ENCODE peak calls at places on chromosomes 13 and 19, in four cellular contexts. L, O, W and Q are unnamed samples.

GRCh38 chr13:105961438-105961837 is 574.0 kb downstream of the EFNB2 start:
- DNase-seq in L (no peak), W (no peak), O (no peak), Q (no peak)

GRCh38 chr13:106530209-106530906 is 5.1 kb downstream of the EFNB2 start:
- DNase-seq in W (peak; percentile 92), O (peak; percentile 43), L (no peak), Q (peak; percentile 78)

GRCh38 chr13:102586615-102587014 is 10.2 kb upstream of the TPP2 start:
- DNase-seq in W (no peak), L (no peak), O (no peak), Q (no peak)

GRCh38 chr13:57631607-57632275 is at the start of gene PCDH17:
- DNase-seq in O (peak; percentile 7), L (peak; percentile 58), W (no peak), Q (peak; percentile 80)

GRCh38 chr13:37615271-37615670 is 16.7 kb upstream of the POSTN start:
- DNase-seq in L (no peak), W (no peak), O (no peak), Q (no peak)

GRCh38 chr13:32391101-32391620 is 36.8 kb downstream of the N4BP2L1 start:
- DNase-seq in O (no peak), L (no peak), W (no peak), Q (peak; percentile 47)

GRCh38 chr13:44003481-44003880 is 123.8 kb downstream of the LACC1 start:
- DNase-seq in W (no peak), L (no peak), O (no peak), Q (no peak)

GRCh38 chr13:40970803-40971202 is 48.3 kb downstream of the ELF1 start:
- DNase-seq in O (no peak), W (no peak), L (no peak), Q (no peak)

GRCh38 chr13:41017153-41017552 is 2.0 kb downstream of the ELF1 start:
- DNase-seq in W (no peak), L (no peak), O (peak; percentile 43), Q (no peak)

GRCh38 chr19:40512473-40513344 is 45.9 kb downstream of the SPTBN4 start:
- DNase-seq in L (no peak), O (no peak), W (no peak), Q (no peak)

GRCh38 chr13:41490616-41491015 is 33.3 kb downstream of the RGCC start:
- DNase-seq in W (no peak), O (no peak), L (no peak), Q (no peak)

GRCh38 chr13:21074601-21075302 is 13.4 kb upstream of the LATS2 start:
- DNase-seq in W (no peak), O (no peak), L (no peak), Q (no peak)

GRCh38 chr19:47022541-47023447 is 3.2 kb downstream of the NPAS1 start:
- DNase-seq in W (peak; percentile 23), O (no peak), L (no peak), Q (no peak)

GRCh38 chr13:46097015-46097414 is 7.8 kb downstream of the CPB2 start:
- DNase-seq in O (no peak), W (no peak), L (no peak), Q (no peak)

GRCh38 chr19:52640916-52641315 is 2.8 kb upstream of the ZNF83 start:
- DNase-seq in O (no peak), L (no peak), W (no peak), Q (no peak)

GRCh38 chr19:8161135-8161646 is 11.8 kb upstream of the FBN3 start:
- DNase-seq in L (no peak), O (no peak), W (peak; percentile 92), Q (peak; percentile 74)

GRCh38 chr19:8041553-8041952 is 11.0 kb upstream of the CCL25 start:
- DNase-seq in O (no peak), L (peak; percentile 64), W (no peak), Q (no peak)

GRCh38 chr13:53098455-53098854 is 69.8 kb downstream of the OLFM4 start:
- DNase-seq in W (no peak), L (no peak), O (no peak), Q (no peak)

GRCh38 chr13:50127017-50127725 is 111.9 kb downstream of the KCNRG start:
- DNase-seq in O (peak; percentile 65), L (peak; percentile 85), W (no peak), Q (no peak)

GRCh38 chr13:32737679-32738078 is 151.4 kb downstream of the PDS5B start:
- DNase-seq in L (no peak), O (no peak), W (no peak), Q (no peak)

GRCh38 chr13:28347456-28348371 is 147.2 kb downstream of the FLT1 start:
- DNase-seq in W (no peak), O (no peak), L (no peak), Q (no peak)

GRCh38 chr13:93234459-93234858 is 7.9 kb downstream of the GPC6 start:
- DNase-seq in L (no peak), W (no peak), O (no peak), Q (no peak)

GRCh38 chr13:27079421-27079958 is 92.1 kb downstream of the USP12 start:
- DNase-seq in W (no peak), L (no peak), O (no peak), Q (no peak)

GRCh38 chr13:75341025-75341424 is 140.9 kb downstream of the TBC1D4 start:
- DNase-seq in W (no peak), L (no peak), O (no peak), Q (no peak)

GRCh38 chr19:18660051-18660910 is 23.2 kb upstream of the CRTC1 start:
- DNase-seq in W (no peak), O (peak; percentile 28), L (peak; percentile 77), Q (no peak)

DNA sequence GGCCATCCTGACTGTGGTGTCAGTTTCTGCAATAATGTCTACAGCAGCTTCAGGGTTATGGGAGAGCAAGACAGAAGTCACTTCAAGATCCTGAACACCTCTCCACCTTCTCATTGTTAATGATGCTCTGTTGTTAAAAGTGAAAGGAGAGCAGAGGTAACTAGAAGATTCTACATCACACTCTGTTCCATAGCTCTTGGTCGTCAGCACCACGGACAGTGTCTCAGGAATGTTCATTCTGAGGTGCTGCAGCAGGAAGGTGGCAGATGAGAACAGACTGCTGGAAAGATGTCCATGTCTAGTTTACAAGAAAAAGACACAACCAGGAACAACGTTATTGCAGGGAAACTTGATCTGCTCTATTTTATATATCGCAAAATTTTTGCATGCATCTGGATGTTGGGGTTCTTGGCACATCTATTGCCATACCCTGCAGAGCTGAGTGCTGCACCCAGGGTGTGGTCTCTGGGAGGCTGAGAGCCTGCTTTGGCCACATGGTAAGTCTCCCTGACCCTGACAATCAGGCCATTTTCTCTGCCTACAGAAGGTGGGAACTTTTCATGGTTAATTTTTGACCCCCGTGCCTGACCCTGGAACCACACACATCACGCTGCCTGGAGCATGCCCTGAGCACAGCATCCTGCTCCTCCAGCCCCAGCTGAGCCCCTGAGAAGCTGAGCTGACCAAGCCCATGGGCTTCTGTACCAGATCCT is 12.7 kb downstream of the CEACAM21 start:
- DNase-seq in L (no peak), O (no peak), W (no peak), Q (no peak)
- H3K4me1 ChIP-seq in L (no peaks in the 10 kb centered on the region), O (no peaks in the 10 kb centered on the region), W (no peaks in the 10 kb centered on the region), Q (no peaks in the 10 kb centered on the region)

GRCh38 chr13:110238795-110239194 is 68.2 kb downstream of the COL4A1 start:
- DNase-seq in O (no peak), W (no peak), L (no peak), Q (no peak)

GRCh38 chr13:110236431-110236830 is 70.5 kb downstream of the COL4A1 start:
- DNase-seq in W (no peak), O (no peak), L (no peak), Q (no peak)

GRCh38 chr13:110236831-110237261 is 70.1 kb downstream of the COL4A1 start:
- DNase-seq in L (no peak), W (no peak), O (no peak), Q (no peak)

GRCh38 chr13:110239280-110240120 is 67.5 kb downstream of the COL4A1 start:
- DNase-seq in W (no peak), L (no peak), O (no peak), Q (no peak)

GRCh38 chr13:110237895-110238294 is 69.1 kb downstream of the COL4A1 start:
- DNase-seq in O (no peak), W (no peak), L (no peak), Q (no peak)
- H3K27me3 ChIP-seq in O (no peaks in the 10 kb centered on the region), W (no peaks in the 10 kb centered on the region), L (no peaks in the 10 kb centered on the region), Q (peaks cover 4% of the 10 kb centered on the region)

GRCh38 chr13:30697177-30697953 is 38.0 kb upstream of the ALOX5AP start:
- DNase-seq in L (no peak), O (no peak), W (no peak), Q (no peak)
- H3K4me3 ChIP-seq in L (no peak overlapping the region), O (peak overlapping the region; percentile 3), W (no peak overlapping the region), Q (no peak overlapping the region)

DNA sequence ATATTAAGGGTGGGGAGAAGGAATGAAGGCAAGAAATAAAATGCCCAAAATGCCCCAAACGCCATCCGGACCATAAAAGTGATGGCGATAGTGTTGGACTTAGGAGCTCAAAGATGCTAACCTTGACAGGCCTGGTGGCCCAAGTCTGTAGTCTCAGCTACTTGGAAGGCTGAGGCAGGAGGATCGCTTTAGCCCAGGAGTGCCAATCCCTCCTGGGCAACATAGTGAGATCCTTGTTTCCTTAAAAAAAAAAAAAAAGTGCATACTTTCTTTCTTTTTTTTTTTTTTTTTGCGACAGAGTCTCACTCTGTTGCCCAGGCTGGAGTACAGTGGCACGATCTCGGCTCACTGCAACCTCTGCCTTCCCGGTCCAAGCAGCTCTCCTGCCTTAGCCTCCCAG is 32.0 kb upstream of the MRI1 start:
- DNase-seq in L (no peak), O (no peak), W (no peak), Q (no peak)
- H3K4me1 ChIP-seq in L (peaks cover 14% of the 10 kb centered on the region), O (peaks cover 14% of the 10 kb centered on the region), W (peaks cover 28% of the 10 kb centered on the region), Q (peaks cover 9% of the 10 kb centered on the region)

DNA sequence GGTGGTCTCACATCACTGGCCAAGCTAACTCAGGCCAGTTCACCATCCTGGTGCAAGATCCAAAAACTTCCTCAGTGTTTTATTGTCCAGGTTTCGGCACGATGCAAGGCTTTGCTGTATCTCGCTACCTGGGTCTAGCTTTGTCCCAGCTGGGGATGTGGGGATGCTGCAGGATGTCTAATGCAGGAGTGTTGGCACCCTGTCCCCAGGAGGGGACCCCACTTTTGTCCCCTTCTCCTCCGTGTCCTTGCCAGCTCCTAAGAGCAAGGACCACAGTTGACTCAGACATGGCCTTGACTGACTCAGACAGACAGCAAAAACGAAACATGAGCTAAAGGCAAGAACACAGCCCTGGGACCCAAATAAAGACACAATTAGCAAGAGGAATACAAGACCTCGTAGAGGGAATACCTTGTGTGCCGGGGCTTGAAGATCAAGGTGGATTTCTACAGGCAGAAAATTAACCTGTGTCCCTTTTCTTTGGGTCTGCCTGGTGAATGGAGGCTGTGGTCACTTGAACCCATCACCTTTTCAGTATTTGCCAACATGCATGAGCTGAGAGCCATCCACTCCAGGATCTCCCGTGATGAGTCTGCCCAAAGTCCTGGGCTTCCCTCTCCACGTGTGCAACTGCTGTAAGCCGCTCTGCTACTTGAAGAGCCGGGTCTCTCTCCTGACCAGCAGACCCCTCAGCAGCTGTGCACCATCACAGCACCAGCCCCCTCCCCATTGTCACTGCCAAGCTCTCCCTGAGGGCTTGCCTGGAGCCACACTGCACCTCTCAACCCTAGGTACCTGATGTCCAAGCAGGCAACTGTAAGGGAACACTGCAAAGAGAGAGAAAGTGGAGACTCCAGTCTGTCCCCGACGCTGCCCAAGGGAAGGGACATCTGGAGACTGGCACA is 149.5 kb upstream of the ZNF507 start:
- DNase-seq in W (no peak), O (no peak), L (no peak), Q (no peak)
- H3K27me3 ChIP-seq in W (peaks cover 38% of the 10 kb centered on the region), O (no peaks in the 10 kb centered on the region), L (no peaks in the 10 kb centered on the region), Q (no peaks in the 10 kb centered on the region)